ENCODE peak calls at places on chromosomes 12 and 14, in six cellular contexts. Y is GOT3, C is fibroblast of lung, G is C1 segment of cervical spinal cord, S is kidney tubule cell, L is thyroid gland. M is an unnamed sample.

GRCh38 chr14:92586001-92586947 is 72.7 kb downstream of the RIN3 start:
- DNase-seq in Y (peak; percentile 7), C (peak; percentile 100), G (no peak), S (peak; percentile 44), L (no peak), M (no peak)

GRCh38 chr12:119178544-119179334 is at the start of gene HSPB8:
- DNase-seq in Y (peak; percentile 88), C (peak; percentile 92), G (peak; percentile 28), S (peak; percentile 97), L (peak; percentile 96), M (peak; percentile 43)

GRCh38 chr12:104708891-104709290 is 249.2 kb downstream of the SLC41A2 start:
- DNase-seq in Y (no peak), C (no peak), G (no peak), S (no peak), L (no peak), M (no peak)

GRCh38 chr14:34794941-34795340 is 80.2 kb downstream of the BAZ1A start:
- DNase-seq in Y (no peak), C (peak; percentile 2), G (no peak), S (peak; percentile 5), L (no peak), M (no peak)

GRCh38 chr12:85951823-85952222 is 77.7 kb downstream of the NTS start:
- DNase-seq in Y (no peak), C (peak; percentile 9), G (no peak), S (peak; percentile 9), L (no peak), M (no peak)

GRCh38 chr14:101969480-101969879 is 5.1 kb downstream of the DYNC1H1 start:
- DNase-seq in Y (no peak), C (no peak), G (no peak), S (no peak), L (no peak), M (no peak)

GRCh38 chr14:98704441-98704840 is 567.6 kb downstream of the BCL11B start:
- DNase-seq in Y (no peak), C (no peak), G (no peak), S (no peak), L (no peak), M (no peak)

GRCh38 chr14:68715032-68715924 is 77.6 kb downstream of the ZFP36L1 start:
- DNase-seq in Y (no peak), C (peak; percentile 65), G (no peak), S (peak; percentile 55), L (no peak), M (no peak)

GRCh38 chr12:57090924-57091632 is 2.2 kb downstream of the NAB2 start:
- DNase-seq in Y (no peak), C (peak; percentile 22), G (no peak), S (no peak), L (no peak), M (peak; percentile 55)

GRCh38 chr12:101238806-101239329 is 28.8 kb upstream of the SLC5A8 start:
- DNase-seq in Y (no peak), C (no peak), G (no peak), S (no peak), L (no peak), M (no peak)

GRCh38 chr12:121800694-121801600 is 2.9 kb upstream of the SETD1B start:
- DNase-seq in Y (no peak), C (peak; percentile 84), G (peak; percentile 62), S (peak; percentile 81), L (peak; percentile 82), M (peak; percentile 74)

GRCh38 chr12:40569626-40570179 is 122.5 kb upstream of the CNTN1 start:
- DNase-seq in Y (no peak), C (peak; percentile 40), G (no peak), S (no peak), L (no peak), M (no peak)

GRCh38 chr14:45070215-45070614 is 13.7 kb upstream of the PRPF39 start:
- DNase-seq in Y (no peak), C (peak; percentile 13), G (no peak), S (no peak), L (no peak), M (no peak)

GRCh38 chr12:68264864-68265256 is 11.5 kb upstream of the IL22 start:
- DNase-seq in Y (no peak), C (peak; percentile 88), G (no peak), S (peak; percentile 24), L (no peak), M (no peak)

GRCh38 chr12:6093764-6094163 is 30.7 kb downstream of the VWF start:
- DNase-seq in Y (no peak), C (no peak), G (no peak), S (peak; percentile 68), L (no peak), M (no peak)

GRCh38 chr14:93007225-93007997 is 84.5 kb downstream of the CHGA start:
- DNase-seq in Y (peak; percentile 13), C (peak; percentile 85), G (no peak), S (peak; percentile 86), L (no peak), M (no peak)

GRCh38 chr12:54392485-54393349 is 8.2 kb upstream of the ZNF385A start:
- DNase-seq in Y (no peak), C (no peak), G (no peak), S (no peak), L (no peak), M (no peak)